ENCODE peak calls at places on chromosomes 16 and 17, in four cellular contexts. One of them, this sample, is unnamed.

GRCh38 chr17:49992191-49992932 is 2.7 kb downstream of the DLX3 start:
- DNase-seq in esophagus squamous epithelium: no peak
- DNase-seq in adrenal gland: no peak
- DNase-seq in uterus: no peak
- DNase-seq in this sample: no peak

GRCh38 chr17:28370035-28370743 is at the start of gene VTN:
- DNase-seq in esophagus squamous epithelium: no peak
- DNase-seq in adrenal gland: peak; percentile 72
- DNase-seq in uterus: peak; percentile 44
- DNase-seq in this sample: peak; percentile 59

GRCh38 chr16:89732142-89732917 is 11.0 kb downstream of the ZNF276 start:
- DNase-seq in esophagus squamous epithelium: no peak
- DNase-seq in adrenal gland: no peak
- DNase-seq in uterus: no peak
- DNase-seq in this sample: no peak

GRCh38 chr17:78315355-78316114 is 44.3 kb downstream of the SOCS3 start:
- DNase-seq in esophagus squamous epithelium: no peak
- DNase-seq in adrenal gland: no peak
- DNase-seq in uterus: peak; percentile 86
- DNase-seq in this sample: peak; percentile 75

GRCh38 chr17:27340990-27341595 is 47.2 kb downstream of the WSB1 start:
- DNase-seq in esophagus squamous epithelium: no peak
- DNase-seq in adrenal gland: no peak
- DNase-seq in uterus: no peak
- DNase-seq in this sample: no peak

GRCh38 chr17:58121925-58122324 is 26.3 kb upstream of the OR4D1 start:
- DNase-seq in esophagus squamous epithelium: no peak
- DNase-seq in adrenal gland: no peak
- DNase-seq in uterus: no peak
- DNase-seq in this sample: no peak

GRCh38 chr16:72443809-72444208 is 271.9 kb upstream of the PMFBP1 start:
- DNase-seq in esophagus squamous epithelium: no peak
- DNase-seq in adrenal gland: no peak
- DNase-seq in uterus: no peak
- DNase-seq in this sample: no peak

GRCh38 chr17:11296994-11297393 is 56.0 kb downstream of the SHISA6 start:
- DNase-seq in esophagus squamous epithelium: no peak
- DNase-seq in adrenal gland: no peak
- DNase-seq in uterus: no peak
- DNase-seq in this sample: no peak

GRCh38 chr17:81961554-81962498 is 839 bp upstream of the NOTUM start:
- DNase-seq in esophagus squamous epithelium: no peak
- DNase-seq in adrenal gland: no peak
- DNase-seq in uterus: no peak
- DNase-seq in this sample: no peak

GRCh38 chr16:86142801-86143236 is 243.9 kb downstream of the IRF8 start:
- DNase-seq in esophagus squamous epithelium: no peak
- DNase-seq in adrenal gland: no peak
- DNase-seq in uterus: no peak
- DNase-seq in this sample: no peak

GRCh38 chr16:59164461-59164860 is 430.3 kb upstream of the GOT2 start:
- DNase-seq in esophagus squamous epithelium: no peak
- DNase-seq in adrenal gland: no peak
- DNase-seq in uterus: no peak
- DNase-seq in this sample: no peak

GRCh38 chr17:4006165-4006589 is 41.9 kb upstream of the ATP2A3 start:
- DNase-seq in esophagus squamous epithelium: no peak
- DNase-seq in adrenal gland: no peak
- DNase-seq in uterus: no peak
- DNase-seq in this sample: no peak

GRCh38 chr17:38919316-38920078 is 5.9 kb upstream of the LASP1NB start:
- DNase-seq in esophagus squamous epithelium: no peak
- DNase-seq in adrenal gland: no peak
- DNase-seq in uterus: peak; percentile 12
- DNase-seq in this sample: peak; percentile 11

GRCh38 chr17:32302860-32303649 is 37.4 kb downstream of the RHBDL3 start:
- DNase-seq in esophagus squamous epithelium: no peak
- DNase-seq in adrenal gland: no peak
- DNase-seq in uterus: no peak
- DNase-seq in this sample: no peak

DNA sequence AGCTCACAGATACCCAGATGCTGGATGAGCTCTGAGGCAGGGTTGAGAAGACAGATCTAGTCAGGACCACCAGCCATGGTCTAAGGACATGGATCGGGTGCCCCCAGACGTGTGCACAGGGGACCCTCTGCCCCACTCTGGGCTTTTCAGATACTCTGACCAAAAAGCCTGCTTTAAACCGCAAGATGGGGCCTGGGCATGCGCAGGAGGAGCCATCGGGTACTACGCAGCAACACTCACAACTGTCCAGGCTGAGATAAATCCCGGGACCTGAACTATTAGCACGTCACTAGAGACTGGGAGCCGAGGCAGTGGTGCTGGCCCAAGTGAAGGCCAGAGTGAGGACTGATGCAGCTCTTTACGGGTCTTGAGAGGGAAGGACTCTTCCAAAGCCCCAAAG is 32.9 kb downstream of the SCNN1G start:
- DNase-seq in esophagus squamous epithelium: no peak
- DNase-seq in adrenal gland: no peak
- DNase-seq in uterus: no peak
- DNase-seq in this sample: no peak
- TF ChIP-seq POLR2A in esophagus squamous epithelium: no peak
- TF ChIP-seq POLR2A in adrenal gland: no peak
- TF ChIP-seq POLR2A in uterus: no peak
- TF ChIP-seq POLR2A in this sample: no peak

DNA sequence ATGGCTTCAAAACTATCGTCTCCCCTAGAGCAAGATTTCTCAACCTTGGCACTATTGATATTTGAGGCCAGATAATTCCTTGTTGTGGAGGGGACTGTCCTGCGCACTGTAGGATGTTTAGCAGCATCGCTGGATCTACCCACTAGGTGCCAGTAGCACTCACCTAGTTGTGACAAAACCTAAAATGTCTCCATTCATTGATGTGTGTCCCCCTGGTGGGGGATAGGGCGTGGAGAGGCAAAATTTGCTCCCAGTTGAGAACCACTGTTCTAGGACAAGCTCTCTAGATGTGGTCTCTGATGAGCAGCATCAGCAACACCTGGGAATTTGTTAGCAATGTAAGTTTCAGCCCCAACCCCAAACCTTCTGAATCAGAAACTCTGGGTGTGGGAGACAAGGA is 259.0 kb downstream of the XYLT1 start:
- DNase-seq in esophagus squamous epithelium: no peak
- DNase-seq in adrenal gland: no peak
- DNase-seq in uterus: no peak
- DNase-seq in this sample: no peak
- TF ChIP-seq CTCF in esophagus squamous epithelium: peak; percentile 7
- TF ChIP-seq CTCF in adrenal gland: peak; percentile 31
- TF ChIP-seq CTCF in uterus: no peak
- TF ChIP-seq CTCF in this sample: no peak

GRCh38 chr17:63399856-63400255 is 46.2 kb downstream of the CYB561 start:
- DNase-seq in esophagus squamous epithelium: no peak
- DNase-seq in adrenal gland: no peak
- DNase-seq in uterus: peak; percentile 51
- DNase-seq in this sample: peak; percentile 76

GRCh38 chr17:63395075-63395815 is 50.9 kb downstream of the CYB561 start:
- DNase-seq in esophagus squamous epithelium: no peak
- DNase-seq in adrenal gland: no peak
- DNase-seq in uterus: no peak
- DNase-seq in this sample: no peak

GRCh38 chr17:63402808-63403207 is 43.3 kb downstream of the CYB561 start:
- DNase-seq in esophagus squamous epithelium: no peak
- DNase-seq in adrenal gland: no peak
- DNase-seq in uterus: no peak
- DNase-seq in this sample: no peak

GRCh38 chr17:63399316-63399715 is 46.8 kb downstream of the CYB561 start:
- DNase-seq in esophagus squamous epithelium: no peak
- DNase-seq in adrenal gland: no peak
- DNase-seq in uterus: no peak
- DNase-seq in this sample: no peak

GRCh38 chr17:63398680-63399079 is 47.4 kb downstream of the CYB561 start:
- DNase-seq in esophagus squamous epithelium: no peak
- DNase-seq in adrenal gland: no peak
- DNase-seq in uterus: no peak
- DNase-seq in this sample: no peak
- H3K27ac ChIP-seq in esophagus squamous epithelium: no peak overlapping the region
- H3K27ac ChIP-seq in adrenal gland: no peak overlapping the region
- H3K27ac ChIP-seq in uterus: no peak overlapping the region
- H3K27ac ChIP-seq in this sample: no peak overlapping the region

GRCh38 chr17:9905902-9906301 is 831 bp upstream of the RCVRN start:
- DNase-seq in esophagus squamous epithelium: no peak
- DNase-seq in adrenal gland: no peak
- DNase-seq in uterus: no peak
- DNase-seq in this sample: peak; percentile 67

GRCh38 chr17:9906616-9907015 is 1.5 kb upstream of the RCVRN start:
- DNase-seq in esophagus squamous epithelium: no peak
- DNase-seq in adrenal gland: no peak
- DNase-seq in uterus: no peak
- DNase-seq in this sample: no peak

GRCh38 chr17:9907131-9907530 is 2.1 kb upstream of the RCVRN start:
- DNase-seq in esophagus squamous epithelium: no peak
- DNase-seq in adrenal gland: no peak
- DNase-seq in uterus: no peak
- DNase-seq in this sample: no peak

GRCh38 chr17:9908649-9909042 is 3.6 kb upstream of the RCVRN start:
- DNase-seq in esophagus squamous epithelium: no peak
- DNase-seq in adrenal gland: no peak
- DNase-seq in uterus: no peak
- DNase-seq in this sample: no peak

DNA sequence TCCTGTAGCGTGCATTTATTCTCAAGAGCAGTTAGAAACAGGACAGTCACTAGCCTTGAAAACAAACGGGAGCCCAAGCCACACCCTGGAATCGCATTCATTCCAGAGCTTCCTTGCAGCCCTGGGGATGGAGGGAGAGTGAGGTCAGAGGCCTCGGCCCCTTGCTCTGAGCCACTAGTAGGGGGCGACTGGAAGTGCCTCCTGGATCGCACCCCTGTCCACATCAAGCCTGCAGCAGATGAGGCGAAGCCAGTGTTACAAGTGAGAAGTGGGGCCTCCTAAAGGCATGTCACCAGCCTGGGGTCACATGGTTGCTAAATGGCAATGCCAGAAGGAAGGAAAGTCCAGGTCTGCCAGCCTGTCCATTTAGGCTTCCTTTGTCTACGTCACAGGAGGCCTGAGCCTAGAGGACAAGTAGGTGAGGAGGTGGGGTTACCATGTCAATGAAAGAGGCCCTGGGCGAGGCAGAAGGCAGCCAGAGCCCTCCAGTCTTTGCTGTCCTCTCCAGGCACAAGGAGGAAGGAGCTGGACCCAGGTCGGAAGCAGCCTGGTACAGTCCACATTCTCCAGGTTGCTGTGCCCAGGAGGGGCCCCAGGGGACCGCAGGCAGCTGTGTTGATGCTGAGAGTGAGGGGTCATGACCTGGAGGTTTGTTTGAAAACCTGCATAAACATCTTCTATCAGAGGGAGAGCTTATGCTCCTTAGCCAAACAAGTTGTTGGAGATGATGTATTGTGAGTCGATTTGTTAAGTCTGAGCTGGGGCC is 3.0 kb upstream of the RCVRN start:
- DNase-seq in esophagus squamous epithelium: no peak
- DNase-seq in adrenal gland: no peak
- DNase-seq in uterus: no peak
- DNase-seq in this sample: no peak
- TF ChIP-seq POLR2A in esophagus squamous epithelium: no peak
- TF ChIP-seq POLR2A in adrenal gland: no peak
- TF ChIP-seq POLR2A in uterus: no peak
- TF ChIP-seq POLR2A in this sample: no peak

GRCh38 chr16:66344533-66345145 is 21.9 kb upstream of the CDH5 start:
- DNase-seq in esophagus squamous epithelium: no peak
- DNase-seq in adrenal gland: no peak
- DNase-seq in uterus: no peak
- DNase-seq in this sample: peak; percentile 67
- TF ChIP-seq CTCF in esophagus squamous epithelium: peak; percentile 57
- TF ChIP-seq CTCF in adrenal gland: peak; percentile 54
- TF ChIP-seq CTCF in uterus: peak; percentile 51
- TF ChIP-seq CTCF in this sample: peak; percentile 49

GRCh38 chr16:29680180-29680598 is 1.2 kb downstream of the QPRT start:
- DNase-seq in esophagus squamous epithelium: no peak
- DNase-seq in adrenal gland: no peak
- DNase-seq in uterus: no peak
- DNase-seq in this sample: no peak
- H3K27ac ChIP-seq in esophagus squamous epithelium: no peak overlapping the region
- H3K27ac ChIP-seq in adrenal gland: no peak overlapping the region
- H3K27ac ChIP-seq in uterus: no peak overlapping the region
- H3K27ac ChIP-seq in this sample: no peak overlapping the region

DNA sequence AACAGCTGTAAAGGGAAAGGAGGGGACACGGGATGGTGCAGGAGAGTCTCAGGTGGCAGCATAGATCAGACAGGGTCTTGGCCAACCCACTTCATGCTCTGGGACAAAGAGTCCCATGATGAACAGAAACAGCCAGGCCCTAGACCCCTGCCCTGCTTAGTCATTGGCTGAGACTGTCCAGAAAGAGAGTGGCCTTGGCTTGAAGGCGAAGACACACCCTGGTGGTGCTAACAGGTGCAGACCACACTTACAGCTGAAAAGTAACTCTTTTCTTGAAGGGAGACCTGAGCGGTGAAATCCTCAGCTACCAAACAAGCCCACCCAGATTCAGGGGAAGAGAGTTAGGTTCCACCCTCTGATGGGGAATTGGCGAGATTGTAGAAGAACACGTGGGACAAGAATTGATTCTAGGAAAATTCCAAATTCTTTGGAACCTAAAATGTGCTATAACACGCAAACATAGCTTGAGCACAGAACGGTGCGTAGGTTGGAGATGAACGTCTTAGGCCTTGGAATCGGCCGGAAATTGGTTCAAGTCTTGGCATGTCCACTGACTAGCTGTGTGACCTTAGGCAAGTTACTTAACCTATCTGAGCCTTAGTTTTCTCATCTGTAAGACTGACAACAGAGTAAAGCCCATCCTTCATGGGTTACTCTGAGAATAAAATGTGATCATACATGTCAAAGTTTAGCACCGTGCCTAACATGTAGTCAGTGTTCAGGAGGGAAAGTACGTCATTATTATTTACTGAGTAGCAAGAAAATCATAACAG is 12.5 kb upstream of the MLYCD start:
- DNase-seq in esophagus squamous epithelium: no peak
- DNase-seq in adrenal gland: no peak
- DNase-seq in uterus: no peak
- DNase-seq in this sample: no peak
- TF ChIP-seq POLR2A in esophagus squamous epithelium: no peak
- TF ChIP-seq POLR2A in adrenal gland: no peak
- TF ChIP-seq POLR2A in uterus: no peak
- TF ChIP-seq POLR2A in this sample: no peak